ENCODE peak calls at places on chromosomes 13 and 19, in eight cellular contexts. One of them, this sample, is unnamed.

GRCh38 chr13:24684600-24684998 is 4.4 kb downstream of the ATP12A start:
- DNase-seq in tibial artery: no peak
- DNase-seq in uterus: no peak
- DNase-seq in thyroid gland: no peak
- DNase-seq in Caco-2: no peak
- DNase-seq in heart left ventricle: no peak
- DNase-seq in AG09309: no peak
- DNase-seq in lower leg skin: no peak
- DNase-seq in this sample: no peak

GRCh38 chr19:10871711-10872550 is 578 bp downstream of the CARM1 start:
- DNase-seq in tibial artery: peak
- DNase-seq in uterus: peak
- DNase-seq in thyroid gland: peak
- DNase-seq in Caco-2: no peak
- DNase-seq in heart left ventricle: peak
- DNase-seq in AG09309: no peak
- DNase-seq in lower leg skin: peak
- DNase-seq in this sample: no peak

GRCh38 chr19:32350492-32350891 is 5.1 kb downstream of the ZNF507 start:
- DNase-seq in tibial artery: no peak
- DNase-seq in uterus: no peak
- DNase-seq in thyroid gland: no peak
- DNase-seq in Caco-2: no peak
- DNase-seq in heart left ventricle: no peak
- DNase-seq in AG09309: no peak
- DNase-seq in lower leg skin: no peak
- DNase-seq in this sample: no peak

GRCh38 chr19:29121684-29122083 is 91.3 kb downstream of the UQCRFS1 start:
- DNase-seq in tibial artery: peak
- DNase-seq in uterus: no peak
- DNase-seq in thyroid gland: no peak
- DNase-seq in Caco-2: no peak
- DNase-seq in heart left ventricle: no peak
- DNase-seq in AG09309: no peak
- DNase-seq in lower leg skin: no peak
- DNase-seq in this sample: no peak

GRCh38 chr19:6161271-6161850 is 25.9 kb downstream of the ACSBG2 start:
- DNase-seq in tibial artery: no peak
- DNase-seq in uterus: peak
- DNase-seq in thyroid gland: no peak
- DNase-seq in Caco-2: peak
- DNase-seq in heart left ventricle: peak
- DNase-seq in AG09309: no peak
- DNase-seq in lower leg skin: peak
- DNase-seq in this sample: no peak

GRCh38 chr13:34189946-34190345 is 372.0 kb downstream of the RFC3 start:
- DNase-seq in tibial artery: no peak
- DNase-seq in uterus: no peak
- DNase-seq in thyroid gland: no peak
- DNase-seq in Caco-2: no peak
- DNase-seq in heart left ventricle: no peak
- DNase-seq in AG09309: no peak
- DNase-seq in lower leg skin: no peak
- DNase-seq in this sample: no peak

GRCh38 chr19:3178973-3179738 is 587 bp downstream of the S1PR4 start:
- DNase-seq in tibial artery: no peak
- DNase-seq in uterus: no peak
- DNase-seq in thyroid gland: no peak
- DNase-seq in Caco-2: peak
- DNase-seq in heart left ventricle: no peak
- DNase-seq in AG09309: no peak
- DNase-seq in lower leg skin: no peak
- DNase-seq in this sample: no peak

GRCh38 chr13:45482571-45483173 is 17.9 kb downstream of the COG3 start:
- DNase-seq in tibial artery: no peak
- DNase-seq in uterus: no peak
- DNase-seq in thyroid gland: no peak
- DNase-seq in Caco-2: no peak
- DNase-seq in heart left ventricle: no peak
- DNase-seq in AG09309: no peak
- DNase-seq in lower leg skin: no peak
- DNase-seq in this sample: no peak

GRCh38 chr19:19662866-19663291 is 597 bp downstream of the ATP13A1 start:
- DNase-seq in tibial artery: no peak
- DNase-seq in uterus: no peak
- DNase-seq in thyroid gland: no peak
- DNase-seq in Caco-2: no peak
- DNase-seq in heart left ventricle: peak
- DNase-seq in AG09309: no peak
- DNase-seq in lower leg skin: no peak
- DNase-seq in this sample: no peak

GRCh38 chr19:53772943-53773342 is 51.2 kb downstream of the NLRP12 start:
- DNase-seq in tibial artery: peak
- DNase-seq in uterus: peak
- DNase-seq in thyroid gland: peak
- DNase-seq in Caco-2: peak
- DNase-seq in heart left ventricle: no peak
- DNase-seq in AG09309: peak
- DNase-seq in lower leg skin: peak
- DNase-seq in this sample: peak

GRCh38 chr19:16461630-16462051 is 10.1 kb downstream of the EPS15L1 start:
- DNase-seq in tibial artery: no peak
- DNase-seq in uterus: no peak
- DNase-seq in thyroid gland: peak
- DNase-seq in Caco-2: no peak
- DNase-seq in heart left ventricle: peak
- DNase-seq in AG09309: no peak
- DNase-seq in lower leg skin: no peak
- DNase-seq in this sample: no peak

GRCh38 chr19:10603873-10604459 is 16.9 kb upstream of the AP1M2 start:
- DNase-seq in tibial artery: peak
- DNase-seq in uterus: no peak
- DNase-seq in thyroid gland: no peak
- DNase-seq in Caco-2: no peak
- DNase-seq in heart left ventricle: no peak
- DNase-seq in AG09309: no peak
- DNase-seq in lower leg skin: no peak
- DNase-seq in this sample: no peak

GRCh38 chr19:29293736-29294342 is 80.9 kb upstream of the UQCRFS1 start:
- DNase-seq in tibial artery: no peak
- DNase-seq in uterus: no peak
- DNase-seq in thyroid gland: no peak
- DNase-seq in Caco-2: no peak
- DNase-seq in heart left ventricle: no peak
- DNase-seq in AG09309: no peak
- DNase-seq in lower leg skin: no peak
- DNase-seq in this sample: no peak

GRCh38 chr13:34048652-34049051 is 230.7 kb downstream of the RFC3 start:
- DNase-seq in tibial artery: no peak
- DNase-seq in uterus: no peak
- DNase-seq in thyroid gland: no peak
- DNase-seq in Caco-2: no peak
- DNase-seq in heart left ventricle: no peak
- DNase-seq in AG09309: no peak
- DNase-seq in lower leg skin: no peak
- DNase-seq in this sample: no peak

GRCh38 chr19:4722671-4723464 is 774 bp downstream of the DPP9 start:
- DNase-seq in tibial artery: peak
- DNase-seq in uterus: peak
- DNase-seq in thyroid gland: no peak
- DNase-seq in Caco-2: no peak
- DNase-seq in heart left ventricle: no peak
- DNase-seq in AG09309: peak
- DNase-seq in lower leg skin: no peak
- DNase-seq in this sample: no peak

GRCh38 chr13:33855371-33855895 is 37.5 kb downstream of the RFC3 start:
- DNase-seq in tibial artery: no peak
- DNase-seq in uterus: no peak
- DNase-seq in thyroid gland: no peak
- DNase-seq in Caco-2: no peak
- DNase-seq in heart left ventricle: no peak
- DNase-seq in AG09309: no peak
- DNase-seq in lower leg skin: no peak
- DNase-seq in this sample: no peak

DNA sequence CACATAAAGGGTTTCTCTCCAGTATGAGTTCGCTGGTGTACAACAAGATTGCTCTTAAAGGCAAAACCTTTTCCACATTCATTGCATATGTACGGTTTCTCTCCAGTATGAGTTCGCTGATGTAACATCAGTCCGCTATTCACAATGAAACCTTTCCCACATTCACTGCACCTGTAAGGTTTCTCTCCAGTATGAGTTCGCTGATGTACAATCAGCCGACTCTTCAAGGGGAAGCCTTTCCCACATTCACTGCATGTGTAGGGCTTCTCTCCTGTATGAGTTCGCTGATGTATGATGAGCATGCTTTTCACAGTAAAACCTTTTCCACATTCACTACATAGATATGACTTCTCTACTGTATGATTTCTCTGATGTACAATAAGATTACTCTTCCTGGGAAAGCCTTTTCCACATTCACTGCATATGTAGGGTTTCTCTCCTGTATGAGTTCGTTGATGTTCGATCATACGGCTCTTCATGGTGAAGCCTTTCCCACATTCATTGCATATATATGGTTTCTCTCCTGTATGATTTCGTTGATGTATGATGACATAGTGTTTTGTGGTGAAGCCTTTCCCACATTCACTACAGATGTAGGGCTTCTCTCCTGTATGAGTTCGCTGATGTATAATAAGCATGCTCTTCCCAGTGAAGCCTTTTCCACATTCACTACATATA is 6.0 kb upstream of the ZNF614 start:
- DNase-seq in tibial artery: no peak
- DNase-seq in uterus: no peak
- DNase-seq in thyroid gland: no peak
- DNase-seq in Caco-2: no peak
- DNase-seq in heart left ventricle: no peak
- DNase-seq in AG09309: no peak
- DNase-seq in lower leg skin: no peak
- DNase-seq in this sample: no peak
- TF ChIP-seq CTCF in tibial artery: no peak
- TF ChIP-seq CTCF in uterus: no peak
- TF ChIP-seq CTCF in thyroid gland: no peak
- TF ChIP-seq CTCF in Caco-2: no peak
- TF ChIP-seq CTCF in heart left ventricle: no peak
- TF ChIP-seq CTCF in AG09309: no peak
- TF ChIP-seq CTCF in lower leg skin: no peak
- TF ChIP-seq CTCF in this sample: no peak

GRCh38 chr13:30796132-30796832 is 60.9 kb downstream of the ALOX5AP start:
- DNase-seq in tibial artery: no peak
- DNase-seq in uterus: no peak
- DNase-seq in thyroid gland: peak
- DNase-seq in Caco-2: no peak
- DNase-seq in heart left ventricle: no peak
- DNase-seq in AG09309: peak
- DNase-seq in lower leg skin: no peak
- DNase-seq in this sample: no peak
- H3K4me3 ChIP-seq in tibial artery: no peak
- H3K4me3 ChIP-seq in uterus: no peak
- H3K4me3 ChIP-seq in thyroid gland: no peak
- H3K4me3 ChIP-seq in Caco-2: no peak
- H3K4me3 ChIP-seq in heart left ventricle: no peak
- H3K4me3 ChIP-seq in AG09309: no peak
- H3K4me3 ChIP-seq in lower leg skin: no peak
- H3K4me3 ChIP-seq in this sample: peak

GRCh38 chr19:41351339-41352245 is 2.1 kb downstream of the TGFB1 start:
- DNase-seq in tibial artery: peak
- DNase-seq in uterus: peak
- DNase-seq in thyroid gland: peak
- DNase-seq in Caco-2: no peak
- DNase-seq in heart left ventricle: peak
- DNase-seq in AG09309: no peak
- DNase-seq in lower leg skin: peak
- DNase-seq in this sample: no peak

GRCh38 chr19:41352279-41352608 is 1.5 kb downstream of the TGFB1 start:
- DNase-seq in tibial artery: no peak
- DNase-seq in uterus: no peak
- DNase-seq in thyroid gland: no peak
- DNase-seq in Caco-2: no peak
- DNase-seq in heart left ventricle: no peak
- DNase-seq in AG09309: no peak
- DNase-seq in lower leg skin: no peak
- DNase-seq in this sample: no peak

GRCh38 chr19:41354343-41354974 is 737 bp upstream of the TGFB1 start:
- DNase-seq in tibial artery: no peak
- DNase-seq in uterus: peak
- DNase-seq in thyroid gland: no peak
- DNase-seq in Caco-2: no peak
- DNase-seq in heart left ventricle: peak
- DNase-seq in AG09309: no peak
- DNase-seq in lower leg skin: no peak
- DNase-seq in this sample: no peak

GRCh38 chr19:41353466-41354342 is at the start of gene TGFB1:
- DNase-seq in tibial artery: peak
- DNase-seq in uterus: peak
- DNase-seq in thyroid gland: peak
- DNase-seq in Caco-2: peak
- DNase-seq in heart left ventricle: peak
- DNase-seq in AG09309: peak
- DNase-seq in lower leg skin: peak
- DNase-seq in this sample: no peak

DNA sequence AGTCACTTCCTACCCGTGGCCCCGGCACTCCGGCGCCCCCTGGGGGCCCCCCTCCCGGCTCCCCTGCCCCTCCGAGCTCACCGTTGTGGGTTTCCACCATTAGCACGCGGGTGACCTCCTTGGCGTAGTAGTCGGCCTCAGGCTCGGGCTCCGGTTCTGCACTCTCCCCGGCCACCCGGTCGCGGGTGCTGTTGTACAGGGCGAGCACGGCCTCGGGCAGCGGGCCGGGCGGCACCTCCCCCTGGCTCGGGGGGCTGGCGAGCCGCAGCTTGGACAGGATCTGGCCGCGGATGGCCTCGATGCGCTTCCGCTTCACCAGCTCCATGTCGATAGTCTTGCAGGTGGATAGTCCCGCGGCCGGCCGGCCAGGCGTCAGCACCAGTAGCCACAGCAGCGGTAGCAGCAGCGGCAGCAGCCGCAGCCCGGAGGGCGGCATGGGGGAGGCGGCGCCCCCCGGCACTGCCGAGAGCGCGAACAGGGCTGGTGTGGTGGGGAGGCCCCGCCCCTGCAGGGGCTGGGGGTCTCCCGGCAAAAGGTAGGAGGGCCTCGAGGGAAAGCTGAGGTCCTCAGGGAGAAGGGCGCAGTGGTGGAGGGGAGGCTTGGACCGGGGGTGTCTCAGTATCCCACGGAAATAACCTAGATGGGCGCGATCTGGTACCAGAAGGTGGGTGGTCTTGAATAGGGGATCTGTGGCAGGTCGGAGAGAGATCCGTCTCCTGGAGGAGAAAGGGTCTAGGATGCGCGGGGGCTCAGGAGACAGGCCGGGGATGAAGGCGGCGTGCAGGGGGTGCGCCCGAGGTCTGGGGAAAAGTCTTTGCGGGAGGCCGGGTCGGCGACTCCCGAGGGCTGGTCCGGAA is 885 bp downstream of the TGFB1 start:
- DNase-seq in tibial artery: peak
- DNase-seq in uterus: peak
- DNase-seq in thyroid gland: peak
- DNase-seq in Caco-2: peak
- DNase-seq in heart left ventricle: peak
- DNase-seq in AG09309: no peak
- DNase-seq in lower leg skin: peak
- DNase-seq in this sample: no peak
- TF ChIP-seq CTCF in tibial artery: no peak
- TF ChIP-seq CTCF in uterus: peak
- TF ChIP-seq CTCF in thyroid gland: no peak
- TF ChIP-seq CTCF in Caco-2: peak
- TF ChIP-seq CTCF in heart left ventricle: peak
- TF ChIP-seq CTCF in AG09309: peak
- TF ChIP-seq CTCF in lower leg skin: no peak
- TF ChIP-seq CTCF in this sample: no peak

GRCh38 chr19:33375760-33376159 is 2.3 kb downstream of the CEBPG start:
- DNase-seq in tibial artery: no peak
- DNase-seq in uterus: peak
- DNase-seq in thyroid gland: no peak
- DNase-seq in Caco-2: peak
- DNase-seq in heart left ventricle: no peak
- DNase-seq in AG09309: no peak
- DNase-seq in lower leg skin: no peak
- DNase-seq in this sample: no peak
- H3K4me3 ChIP-seq in tibial artery: no peak
- H3K4me3 ChIP-seq in uterus: no peak
- H3K4me3 ChIP-seq in thyroid gland: no peak
- H3K4me3 ChIP-seq in Caco-2: no peak
- H3K4me3 ChIP-seq in heart left ventricle: no peak
- H3K4me3 ChIP-seq in AG09309: no peak
- H3K4me3 ChIP-seq in lower leg skin: no peak
- H3K4me3 ChIP-seq in this sample: peak